ENCODE peak calls at places on chromosome 15, in four cellular contexts. U is Peyer's patch, A is right cardiac atrium, R is A549. T is an unnamed sample. For H3K4me1, the result is how much of the 10 kb centered on the place peaks cover.

GRCh38 chr15:35827156-35827555 is 281.2 kb upstream of the DPH6 start:
- DNase-seq in U (no peak), A (no peak), R (no peak), T (no peak)

GRCh38 chr15:68553994-68554715 is 24.6 kb upstream of the CORO2B start:
- DNase-seq in U (peak), A (peak), R (peak), T (peak)

GRCh38 chr15:40776537-40777141 is 6.9 kb downstream of the C15orf62 start:
- DNase-seq in U (no peak), A (no peak), R (no peak), T (peak)

GRCh38 chr15:31271224-31271635 is 55.4 kb upstream of the KLF13 start:
- DNase-seq in U (no peak), A (no peak), R (no peak), T (peak)

GRCh38 chr15:64356443-64357040 is 569 bp upstream of the CSNK1G1 start:
- DNase-seq in U (no peak), A (peak), R (peak), T (no peak)

GRCh38 chr15:58931985-58932384 is 1.5 kb downstream of the SLTM start:
- DNase-seq in U (no peak), A (no peak), R (peak), T (peak)

GRCh38 chr15:25863067-25863967 is at the start of gene ATP10A:
- DNase-seq in U (no peak), A (peak), R (peak), T (no peak)

GRCh38 chr15:82663186-82663600 is 16.0 kb upstream of the CPEB1 start:
- DNase-seq in U (peak), A (peak), R (peak), T (no peak)

GRCh38 chr15:98663606-98664005 is 15.3 kb downstream of the IGF1R start:
- DNase-seq in U (no peak), A (peak), R (no peak), T (no peak)

GRCh38 chr15:89072277-89072869 is 15.9 kb upstream of the ABHD2 start:
- DNase-seq in U (no peak), A (no peak), R (no peak), T (no peak)

GRCh38 chr15:31077981-31078380 is 23.5 kb downstream of the TRPM1 start:
- DNase-seq in U (no peak), A (no peak), R (no peak), T (no peak)

GRCh38 chr15:43042885-43043284 is 63.0 kb downstream of the UBR1 start:
- DNase-seq in U (no peak), A (no peak), R (no peak), T (no peak)

GRCh38 chr15:52350423-52350822 is 54.8 kb upstream of the MYO5C start:
- DNase-seq in U (no peak), A (no peak), R (peak), T (no peak)

GRCh38 chr15:77670558-77671148 is 37.9 kb upstream of the LINGO1 start:
- DNase-seq in U (no peak), A (no peak), R (no peak), T (no peak)

GRCh38 chr15:59443341-59444081 is 5.5 kb downstream of the FAM81A start:
- DNase-seq in U (no peak), A (no peak), R (no peak), T (no peak)

GRCh38 chr15:56038015-56038414 is 44.6 kb upstream of the NEDD4 start:
- DNase-seq in U (no peak), A (no peak), R (no peak), T (no peak)

GRCh38 chr15:101496198-101496986 is 6.9 kb upstream of the PCSK6 start:
- DNase-seq in U (no peak), A (no peak), R (no peak), T (no peak)
- H3K4me3 ChIP-seq in U (no peak), A (no peak), R (no peak), T (no peak)

DNA sequence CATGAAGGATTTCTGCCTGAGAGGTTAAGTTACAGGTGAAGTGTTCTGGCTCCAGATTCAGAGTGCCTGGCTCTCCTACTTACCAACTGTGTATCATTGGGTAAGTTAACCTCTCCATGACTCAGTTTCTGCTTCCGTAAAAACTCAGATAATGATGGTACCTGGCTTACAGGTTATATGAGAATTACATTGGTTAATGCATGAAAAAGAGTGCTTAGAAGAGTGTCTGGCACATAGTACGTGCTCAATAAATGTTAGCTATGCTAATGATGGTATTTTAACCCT is 23.8 kb downstream of the CFAP161 start:
- DNase-seq in U (no peak), A (no peak), R (no peak), T (no peak)
- H3K27ac ChIP-seq in U (no peak), A (no peak), R (no peak), T (no peak)

GRCh38 chr15:41945221-41945620 is 27.1 kb downstream of the EHD4 start:
- DNase-seq in U (no peak), A (no peak), R (no peak), T (no peak)

GRCh38 chr15:41942886-41943285 is 29.5 kb downstream of the EHD4 start:
- DNase-seq in U (no peak), A (no peak), R (no peak), T (no peak)

GRCh38 chr15:41945701-41946100 is 26.7 kb downstream of the EHD4 start:
- DNase-seq in U (no peak), A (peak), R (no peak), T (no peak)

GRCh38 chr15:41943543-41944312 is 28.6 kb downstream of the EHD4 start:
- DNase-seq in U (no peak), A (peak), R (no peak), T (no peak)

DNA sequence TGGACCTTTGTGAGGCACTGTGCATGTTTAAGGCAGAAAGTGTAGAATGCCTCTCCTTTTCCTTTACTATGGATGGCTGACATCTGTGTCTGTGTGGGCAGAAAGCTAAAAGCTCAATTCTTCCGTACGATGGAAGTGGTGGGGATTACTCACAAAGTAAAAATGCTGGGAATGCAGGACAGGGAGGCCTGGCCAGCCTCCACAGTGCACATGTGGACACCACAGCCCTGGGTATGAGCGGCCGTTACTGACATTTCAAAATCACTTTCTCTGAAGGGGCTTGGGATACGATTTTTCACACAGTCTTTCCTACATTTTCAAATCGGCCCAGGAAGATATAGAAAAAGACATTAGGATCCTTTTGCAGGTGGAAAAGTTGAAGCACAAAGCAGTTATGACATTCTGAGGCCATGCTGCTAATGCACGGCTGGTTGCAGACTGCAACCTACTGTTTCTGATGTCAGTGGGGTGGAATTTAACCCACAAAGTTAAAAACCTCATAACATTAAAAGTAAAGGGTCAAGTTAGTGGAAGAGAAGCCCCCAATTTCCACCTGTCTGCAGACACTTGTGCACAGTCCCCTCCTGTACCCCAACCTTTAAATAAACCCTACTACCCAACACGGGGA is 27.9 kb downstream of the EHD4 start:
- DNase-seq in U (no peak), A (peak), R (peak), T (no peak)
- H3K4me1 ChIP-seq in U (under half), A (under half), R (under half), T (under half)

DNA sequence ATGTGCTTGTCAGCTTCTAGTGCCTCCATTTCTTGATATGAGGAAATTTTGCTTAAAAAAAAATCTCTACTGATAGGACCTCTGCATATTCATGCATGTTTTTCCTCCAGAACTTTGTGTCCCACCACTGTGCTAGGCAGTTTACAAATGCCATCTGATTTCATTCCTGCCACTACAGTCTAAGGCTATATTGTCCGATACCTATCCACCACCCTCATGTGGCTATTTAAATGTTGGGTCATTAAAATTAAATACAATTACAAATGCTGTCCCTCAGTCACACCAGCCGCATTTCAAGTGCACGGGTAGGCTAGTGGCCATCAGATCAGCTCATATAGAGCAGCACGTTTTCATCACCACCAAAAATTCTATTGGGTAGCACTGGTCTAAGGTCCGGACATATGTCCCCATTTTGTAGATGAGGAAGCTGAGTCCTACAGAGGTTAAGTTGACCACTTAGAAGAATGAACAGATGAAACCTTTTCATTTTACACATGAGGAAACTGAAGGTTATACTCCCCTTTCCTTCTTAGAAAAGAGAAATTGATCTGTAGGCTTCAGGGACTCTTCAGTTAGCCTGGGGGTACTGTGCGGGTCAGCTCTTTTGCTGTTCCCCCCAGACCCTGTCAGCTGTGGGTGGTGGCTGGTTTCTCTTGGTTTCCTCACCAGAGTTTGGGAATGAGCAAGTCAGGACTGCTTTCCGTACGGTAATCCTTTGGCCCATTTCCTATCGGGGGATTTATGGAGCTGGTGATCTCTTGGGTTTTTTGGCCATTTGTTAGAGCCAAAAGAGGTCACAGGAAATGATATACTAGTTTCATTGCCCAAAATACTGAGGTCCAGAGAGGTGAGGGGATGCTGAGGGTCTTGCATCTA is 56.6 kb downstream of the SMAD3 start:
- DNase-seq in U (no peak), A (no peak), R (no peak), T (no peak)
- H3K4me3 ChIP-seq in U (no peak), A (no peak), R (no peak), T (no peak)

T was measured in lung.